ENCODE peak calls at places on chromosomes 16 and 17, in eight cellular contexts. One of them, this sample, is unnamed.

GRCh38 chr17:40557531-40558299 is 7.6 kb downstream of the CCR7 start:
- DNase-seq in IMR-90: no peak
- DNase-seq in A549: no peak
- DNase-seq in prostate gland: no peak
- DNase-seq in stomach: peak; percentile 20
- DNase-seq in testis: no peak
- DNase-seq in H54: no peak
- DNase-seq in Peyer's patch: peak; percentile 44
- DNase-seq in this sample: no peak

GRCh38 chr17:57662021-57662420 is 83.1 kb downstream of the CCDC182 start:
- DNase-seq in IMR-90: no peak
- DNase-seq in A549: no peak
- DNase-seq in prostate gland: no peak
- DNase-seq in stomach: no peak
- DNase-seq in testis: no peak
- DNase-seq in H54: no peak
- DNase-seq in Peyer's patch: no peak
- DNase-seq in this sample: no peak

GRCh38 chr16:87392823-87393679 is 915 bp downstream of the MAP1LC3B start:
- DNase-seq in IMR-90: peak; percentile 47
- DNase-seq in A549: peak; percentile 41
- DNase-seq in prostate gland: no peak
- DNase-seq in stomach: peak; percentile 53
- DNase-seq in testis: peak; percentile 57
- DNase-seq in H54: no peak
- DNase-seq in Peyer's patch: peak; percentile 73
- DNase-seq in this sample: peak; percentile 66

GRCh38 chr17:66676421-66676820 is 158.5 kb upstream of the CACNG5 start:
- DNase-seq in IMR-90: no peak
- DNase-seq in A549: peak; percentile 92
- DNase-seq in prostate gland: peak; percentile 89
- DNase-seq in stomach: peak; percentile 88
- DNase-seq in testis: no peak
- DNase-seq in H54: no peak
- DNase-seq in Peyer's patch: peak; percentile 85
- DNase-seq in this sample: no peak

GRCh38 chr16:53216798-53217197 is 162.0 kb downstream of the CHD9 start:
- DNase-seq in IMR-90: no peak
- DNase-seq in A549: no peak
- DNase-seq in prostate gland: no peak
- DNase-seq in stomach: no peak
- DNase-seq in testis: no peak
- DNase-seq in H54: no peak
- DNase-seq in Peyer's patch: no peak
- DNase-seq in this sample: peak; percentile 8

GRCh38 chr17:78785663-78786057 is 3.6 kb upstream of the CYTH1 start:
- DNase-seq in IMR-90: no peak
- DNase-seq in A549: no peak
- DNase-seq in prostate gland: no peak
- DNase-seq in stomach: no peak
- DNase-seq in testis: no peak
- DNase-seq in H54: no peak
- DNase-seq in Peyer's patch: no peak
- DNase-seq in this sample: no peak

GRCh38 chr17:79201536-79202227 is 127.1 kb downstream of the ENGASE start:
- DNase-seq in IMR-90: no peak
- DNase-seq in A549: peak; percentile 87
- DNase-seq in prostate gland: no peak
- DNase-seq in stomach: no peak
- DNase-seq in testis: no peak
- DNase-seq in H54: peak; percentile 98
- DNase-seq in Peyer's patch: no peak
- DNase-seq in this sample: no peak

GRCh38 chr16:81647527-81647926 is 131.6 kb upstream of the PLCG2 start:
- DNase-seq in IMR-90: peak; percentile 84
- DNase-seq in A549: peak; percentile 80
- DNase-seq in prostate gland: no peak
- DNase-seq in stomach: no peak
- DNase-seq in testis: no peak
- DNase-seq in H54: peak; percentile 95
- DNase-seq in Peyer's patch: no peak
- DNase-seq in this sample: no peak

GRCh38 chr16:2149630-2150417 is 1.4 kb downstream of the RAB26 start:
- DNase-seq in IMR-90: no peak
- DNase-seq in A549: peak; percentile 49
- DNase-seq in prostate gland: no peak
- DNase-seq in stomach: no peak
- DNase-seq in testis: no peak
- DNase-seq in H54: peak; percentile 68
- DNase-seq in Peyer's patch: no peak
- DNase-seq in this sample: no peak

GRCh38 chr17:72555052-72555451 is 434.2 kb downstream of the SOX9 start:
- DNase-seq in IMR-90: no peak
- DNase-seq in A549: no peak
- DNase-seq in prostate gland: no peak
- DNase-seq in stomach: no peak
- DNase-seq in testis: no peak
- DNase-seq in H54: no peak
- DNase-seq in Peyer's patch: peak; percentile 65
- DNase-seq in this sample: no peak

GRCh38 chr17:28125530-28126382 is 83.3 kb downstream of the NLK start:
- DNase-seq in IMR-90: no peak
- DNase-seq in A549: no peak
- DNase-seq in prostate gland: no peak
- DNase-seq in stomach: no peak
- DNase-seq in testis: no peak
- DNase-seq in H54: no peak
- DNase-seq in Peyer's patch: no peak
- DNase-seq in this sample: no peak

GRCh38 chr16:65281636-65282035 is 159.8 kb upstream of the CDH11 start:
- DNase-seq in IMR-90: no peak
- DNase-seq in A549: no peak
- DNase-seq in prostate gland: no peak
- DNase-seq in stomach: no peak
- DNase-seq in testis: no peak
- DNase-seq in H54: no peak
- DNase-seq in Peyer's patch: no peak
- DNase-seq in this sample: no peak

GRCh38 chr16:22386976-22387375 is 12.6 kb upstream of the CDR2 start:
- DNase-seq in IMR-90: peak; percentile 95
- DNase-seq in A549: no peak
- DNase-seq in prostate gland: peak; percentile 26
- DNase-seq in stomach: no peak
- DNase-seq in testis: no peak
- DNase-seq in H54: peak; percentile 55
- DNase-seq in Peyer's patch: no peak
- DNase-seq in this sample: peak; percentile 9

GRCh38 chr16:86951831-86952598 is 365.2 kb downstream of the C16orf95 start:
- DNase-seq in IMR-90: peak; percentile 99
- DNase-seq in A549: peak; percentile 64
- DNase-seq in prostate gland: no peak
- DNase-seq in stomach: no peak
- DNase-seq in testis: no peak
- DNase-seq in H54: peak; percentile 81
- DNase-seq in Peyer's patch: no peak
- DNase-seq in this sample: no peak

GRCh38 chr17:77475012-77475976 is 334.5 kb downstream of the SEC14L1 start:
- DNase-seq in IMR-90: peak; percentile 95
- DNase-seq in A549: no peak
- DNase-seq in prostate gland: no peak
- DNase-seq in stomach: no peak
- DNase-seq in testis: no peak
- DNase-seq in H54: no peak
- DNase-seq in Peyer's patch: peak; percentile 77
- DNase-seq in this sample: no peak

GRCh38 chr17:56185905-56186783 is 32.9 kb downstream of the ANKFN1 start:
- DNase-seq in IMR-90: peak; percentile 94
- DNase-seq in A549: no peak
- DNase-seq in prostate gland: no peak
- DNase-seq in stomach: no peak
- DNase-seq in testis: no peak
- DNase-seq in H54: peak; percentile 30
- DNase-seq in Peyer's patch: no peak
- DNase-seq in this sample: no peak

GRCh38 chr17:65163990-65164495 is 26.9 kb downstream of the RGS9 start:
- DNase-seq in IMR-90: peak; percentile 90
- DNase-seq in A549: peak; percentile 57
- DNase-seq in prostate gland: no peak
- DNase-seq in stomach: peak; percentile 41
- DNase-seq in testis: no peak
- DNase-seq in H54: peak; percentile 76
- DNase-seq in Peyer's patch: peak; percentile 81
- DNase-seq in this sample: peak; percentile 55

GRCh38 chr17:1162116-1162855 is 17.5 kb downstream of the ABR start:
- DNase-seq in IMR-90: no peak
- DNase-seq in A549: no peak
- DNase-seq in prostate gland: no peak
- DNase-seq in stomach: no peak
- DNase-seq in testis: no peak
- DNase-seq in H54: no peak
- DNase-seq in Peyer's patch: no peak
- DNase-seq in this sample: no peak

GRCh38 chr16:84320511-84320910 is 25.8 kb downstream of the WFDC1 start:
- DNase-seq in IMR-90: no peak
- DNase-seq in A549: no peak
- DNase-seq in prostate gland: no peak
- DNase-seq in stomach: no peak
- DNase-seq in testis: no peak
- DNase-seq in H54: no peak
- DNase-seq in Peyer's patch: no peak
- DNase-seq in this sample: no peak

GRCh38 chr17:46193626-46194392 is 580 bp upstream of the KANSL1 start:
- DNase-seq in IMR-90: peak; percentile 88
- DNase-seq in A549: peak; percentile 100
- DNase-seq in prostate gland: peak; percentile 93
- DNase-seq in stomach: peak; percentile 95
- DNase-seq in testis: peak; percentile 94
- DNase-seq in H54: peak; percentile 99
- DNase-seq in Peyer's patch: peak; percentile 97
- DNase-seq in this sample: peak; percentile 97

GRCh38 chr16:2271848-2272461 is 4.0 kb upstream of the RNPS1 start:
- DNase-seq in IMR-90: no peak
- DNase-seq in A549: no peak
- DNase-seq in prostate gland: no peak
- DNase-seq in stomach: no peak
- DNase-seq in testis: no peak
- DNase-seq in H54: no peak
- DNase-seq in Peyer's patch: no peak
- DNase-seq in this sample: no peak

DNA sequence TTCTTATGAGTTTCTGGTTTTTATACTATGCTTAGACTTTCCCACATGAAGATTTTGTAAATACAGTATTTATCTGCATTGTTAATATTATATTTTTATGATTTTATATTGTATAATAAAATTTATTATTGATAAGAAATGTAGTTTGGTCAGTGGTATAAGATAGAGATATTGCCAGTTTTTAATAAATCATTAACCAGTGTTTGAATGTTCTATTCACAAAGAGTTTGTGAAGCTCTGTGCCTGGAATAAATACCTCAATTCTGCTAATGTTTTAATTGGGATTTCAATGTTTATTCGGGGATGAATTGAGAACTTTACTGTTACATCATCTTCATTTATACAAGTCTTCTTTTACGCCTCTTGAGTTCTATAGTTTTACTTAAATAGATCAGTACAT is 16.9 kb downstream of the COX10 start:
- DNase-seq in IMR-90: no peak
- DNase-seq in A549: no peak
- DNase-seq in prostate gland: no peak
- DNase-seq in stomach: no peak
- DNase-seq in testis: no peak
- DNase-seq in H54: no peak
- DNase-seq in Peyer's patch: no peak
- DNase-seq in this sample: no peak
- TF ChIP-seq POLR2A in IMR-90: no peak
- TF ChIP-seq POLR2A in A549: no peak
- TF ChIP-seq POLR2A in prostate gland: no peak
- TF ChIP-seq POLR2A in stomach: no peak
- TF ChIP-seq POLR2A in testis: no peak
- TF ChIP-seq POLR2A in H54: no peak
- TF ChIP-seq POLR2A in Peyer's patch: no peak
- TF ChIP-seq POLR2A in this sample: no peak

GRCh38 chr16:27215660-27216059 is 12.3 kb downstream of the KDM8 start:
- DNase-seq in IMR-90: no peak
- DNase-seq in A549: no peak
- DNase-seq in prostate gland: no peak
- DNase-seq in stomach: no peak
- DNase-seq in testis: no peak
- DNase-seq in H54: no peak
- DNase-seq in Peyer's patch: no peak
- DNase-seq in this sample: no peak
- TF ChIP-seq POLR2A in IMR-90: no peak
- TF ChIP-seq POLR2A in A549: no peak
- TF ChIP-seq POLR2A in prostate gland: no peak
- TF ChIP-seq POLR2A in stomach: no peak
- TF ChIP-seq POLR2A in testis: no peak
- TF ChIP-seq POLR2A in H54: no peak
- TF ChIP-seq POLR2A in Peyer's patch: no peak
- TF ChIP-seq POLR2A in this sample: no peak

GRCh38 chr16:47460301-47460754 is 535 bp downstream of the ITFG1 start:
- DNase-seq in IMR-90: no peak
- DNase-seq in A549: no peak
- DNase-seq in prostate gland: no peak
- DNase-seq in stomach: no peak
- DNase-seq in testis: no peak
- DNase-seq in H54: no peak
- DNase-seq in Peyer's patch: no peak
- DNase-seq in this sample: peak; percentile 56

GRCh38 chr16:47461598-47462266 is 601 bp downstream of the PHKB start:
- DNase-seq in IMR-90: peak; percentile 48
- DNase-seq in A549: peak; percentile 53
- DNase-seq in prostate gland: peak; percentile 27
- DNase-seq in stomach: no peak
- DNase-seq in testis: no peak
- DNase-seq in H54: peak; percentile 16
- DNase-seq in Peyer's patch: no peak
- DNase-seq in this sample: peak; percentile 88

GRCh38 chr16:47459603-47460002 is 1.3 kb downstream of the ITFG1 start:
- DNase-seq in IMR-90: no peak
- DNase-seq in A549: no peak
- DNase-seq in prostate gland: no peak
- DNase-seq in stomach: no peak
- DNase-seq in testis: no peak
- DNase-seq in H54: no peak
- DNase-seq in Peyer's patch: no peak
- DNase-seq in this sample: no peak

GRCh38 chr16:47458331-47458730 is 2.5 kb downstream of the ITFG1 start:
- DNase-seq in IMR-90: no peak
- DNase-seq in A549: no peak
- DNase-seq in prostate gland: no peak
- DNase-seq in stomach: no peak
- DNase-seq in testis: no peak
- DNase-seq in H54: no peak
- DNase-seq in Peyer's patch: no peak
- DNase-seq in this sample: no peak

GRCh38 chr16:47460755-47461597 is at the start of the genes ITFG1 and PHKB:
- DNase-seq in IMR-90: peak; percentile 90
- DNase-seq in A549: peak; percentile 56
- DNase-seq in prostate gland: peak; percentile 86
- DNase-seq in stomach: peak; percentile 91
- DNase-seq in testis: peak; percentile 93
- DNase-seq in H54: peak; percentile 67
- DNase-seq in Peyer's patch: peak; percentile 97
- DNase-seq in this sample: peak; percentile 95
- TF ChIP-seq POLR2A in IMR-90: peak; percentile 83
- TF ChIP-seq POLR2A in A549: peak; percentile 66
- TF ChIP-seq POLR2A in prostate gland: peak; percentile 56
- TF ChIP-seq POLR2A in stomach: no peak
- TF ChIP-seq POLR2A in testis: no peak
- TF ChIP-seq POLR2A in H54: peak; percentile 55
- TF ChIP-seq POLR2A in Peyer's patch: peak; percentile 62
- TF ChIP-seq POLR2A in this sample: peak; percentile 81

GRCh38 chr16:66366433-66367299 is at the start of gene CDH5:
- DNase-seq in IMR-90: no peak
- DNase-seq in A549: no peak
- DNase-seq in prostate gland: peak; percentile 10
- DNase-seq in stomach: no peak
- DNase-seq in testis: peak; percentile 77
- DNase-seq in H54: no peak
- DNase-seq in Peyer's patch: peak; percentile 50
- DNase-seq in this sample: no peak
- TF ChIP-seq POLR2A in IMR-90: no peak
- TF ChIP-seq POLR2A in A549: no peak
- TF ChIP-seq POLR2A in prostate gland: no peak
- TF ChIP-seq POLR2A in stomach: no peak
- TF ChIP-seq POLR2A in testis: no peak
- TF ChIP-seq POLR2A in H54: no peak
- TF ChIP-seq POLR2A in Peyer's patch: no peak
- TF ChIP-seq POLR2A in this sample: no peak